ENCODE peak calls at places on chromosomes 2 and 18, in eight cellular contexts. One of them, this sample, is unnamed.

GRCh38 chr2:226652983-226653765 is 146.4 kb downstream of the IRS1 start:
- DNase-seq in neural crest cell: no peak
- DNase-seq in heart left ventricle: no peak
- DNase-seq in foreskin fibroblast: no peak
- DNase-seq in A549: no peak
- DNase-seq in nephron progenitor cell: no peak
- DNase-seq in CD4-positive, alpha-beta T cell: no peak
- DNase-seq in endothelial cell: no peak
- DNase-seq in this sample: no peak

GRCh38 chr2:21317131-21317530 is 193.4 kb downstream of the TDRD15 start:
- DNase-seq in neural crest cell: peak
- DNase-seq in heart left ventricle: peak
- DNase-seq in foreskin fibroblast: no peak
- DNase-seq in A549: peak
- DNase-seq in nephron progenitor cell: peak
- DNase-seq in CD4-positive, alpha-beta T cell: no peak
- DNase-seq in endothelial cell: peak
- DNase-seq in this sample: no peak

GRCh38 chr18:58937204-58937603 is 72.5 kb downstream of the ZNF532 start:
- DNase-seq in neural crest cell: no peak
- DNase-seq in heart left ventricle: no peak
- DNase-seq in foreskin fibroblast: peak
- DNase-seq in A549: no peak
- DNase-seq in nephron progenitor cell: no peak
- DNase-seq in CD4-positive, alpha-beta T cell: no peak
- DNase-seq in endothelial cell: no peak
- DNase-seq in this sample: no peak

GRCh38 chr2:5868891-5869400 is 176.8 kb downstream of the SOX11 start:
- DNase-seq in neural crest cell: no peak
- DNase-seq in heart left ventricle: peak
- DNase-seq in foreskin fibroblast: no peak
- DNase-seq in A549: no peak
- DNase-seq in nephron progenitor cell: no peak
- DNase-seq in CD4-positive, alpha-beta T cell: no peak
- DNase-seq in endothelial cell: no peak
- DNase-seq in this sample: no peak

GRCh38 chr18:22348521-22349316 is 69.0 kb downstream of the CTAGE1 start:
- DNase-seq in neural crest cell: no peak
- DNase-seq in heart left ventricle: peak
- DNase-seq in foreskin fibroblast: peak
- DNase-seq in A549: no peak
- DNase-seq in nephron progenitor cell: peak
- DNase-seq in CD4-positive, alpha-beta T cell: no peak
- DNase-seq in endothelial cell: peak
- DNase-seq in this sample: no peak

GRCh38 chr2:105254520-105255210 is 13.1 kb downstream of the GPR45 start:
- DNase-seq in neural crest cell: no peak
- DNase-seq in heart left ventricle: no peak
- DNase-seq in foreskin fibroblast: no peak
- DNase-seq in A549: no peak
- DNase-seq in nephron progenitor cell: no peak
- DNase-seq in CD4-positive, alpha-beta T cell: no peak
- DNase-seq in endothelial cell: no peak
- DNase-seq in this sample: no peak

GRCh38 chr18:56431551-56431950 is 206.8 kb downstream of the TXNL1 start:
- DNase-seq in neural crest cell: no peak
- DNase-seq in heart left ventricle: no peak
- DNase-seq in foreskin fibroblast: no peak
- DNase-seq in A549: no peak
- DNase-seq in nephron progenitor cell: no peak
- DNase-seq in CD4-positive, alpha-beta T cell: no peak
- DNase-seq in endothelial cell: no peak
- DNase-seq in this sample: no peak

GRCh38 chr18:48657446-48658120 is 118.8 kb downstream of the CTIF start:
- DNase-seq in neural crest cell: no peak
- DNase-seq in heart left ventricle: no peak
- DNase-seq in foreskin fibroblast: peak
- DNase-seq in A549: no peak
- DNase-seq in nephron progenitor cell: no peak
- DNase-seq in CD4-positive, alpha-beta T cell: no peak
- DNase-seq in endothelial cell: no peak
- DNase-seq in this sample: no peak

GRCh38 chr2:144493027-144493809 is 26.7 kb downstream of the ZEB2 start:
- DNase-seq in neural crest cell: no peak
- DNase-seq in heart left ventricle: no peak
- DNase-seq in foreskin fibroblast: no peak
- DNase-seq in A549: no peak
- DNase-seq in nephron progenitor cell: no peak
- DNase-seq in CD4-positive, alpha-beta T cell: no peak
- DNase-seq in endothelial cell: no peak
- DNase-seq in this sample: no peak

GRCh38 chr2:98334439-98335078 is 11.7 kb upstream of the CNGA3 start:
- DNase-seq in neural crest cell: no peak
- DNase-seq in heart left ventricle: no peak
- DNase-seq in foreskin fibroblast: peak
- DNase-seq in A549: peak
- DNase-seq in nephron progenitor cell: no peak
- DNase-seq in CD4-positive, alpha-beta T cell: no peak
- DNase-seq in endothelial cell: no peak
- DNase-seq in this sample: no peak

DNA sequence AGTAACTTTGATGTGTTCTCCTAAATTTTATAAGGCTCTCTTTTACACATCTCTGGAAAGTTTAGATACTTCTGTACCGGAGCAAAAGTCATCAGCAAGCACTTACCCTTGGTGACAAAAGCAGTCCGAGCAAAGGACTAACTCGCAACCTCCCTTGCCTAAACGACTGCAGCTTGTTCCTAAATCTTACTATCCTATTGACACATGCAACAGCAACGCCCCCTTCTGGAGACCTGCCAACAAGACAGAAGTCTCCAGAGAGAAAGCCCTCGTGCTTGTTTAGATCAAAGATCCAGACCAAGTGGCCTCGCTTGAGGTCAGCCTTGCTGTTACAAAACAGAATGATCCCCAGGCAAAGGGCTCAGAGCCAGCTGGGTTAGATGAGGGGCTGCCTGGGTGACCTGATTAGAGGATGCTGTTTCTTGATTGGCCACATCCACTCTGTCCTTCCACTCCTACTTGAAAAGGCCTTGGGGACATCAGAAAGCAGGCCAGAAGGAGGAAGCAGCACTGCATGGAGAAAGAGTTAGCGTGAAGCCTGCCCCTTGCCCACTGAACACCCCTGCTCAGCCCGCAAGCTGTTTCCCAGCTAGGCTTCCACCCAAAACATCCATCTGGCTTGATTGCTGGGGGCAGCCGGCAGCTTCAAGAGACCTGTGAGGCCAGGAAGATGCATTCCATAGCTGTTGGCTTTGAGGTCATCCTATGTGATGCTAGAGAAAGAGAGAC is 94.3 kb downstream of the HNRNPLL start:
- DNase-seq in neural crest cell: peak
- DNase-seq in heart left ventricle: peak
- DNase-seq in foreskin fibroblast: peak
- DNase-seq in A549: peak
- DNase-seq in nephron progenitor cell: peak
- DNase-seq in CD4-positive, alpha-beta T cell: peak
- DNase-seq in endothelial cell: peak
- DNase-seq in this sample: peak
- TF ChIP-seq CTCF in neural crest cell: peak
- TF ChIP-seq CTCF in heart left ventricle: peak
- TF ChIP-seq CTCF in foreskin fibroblast: no peak
- TF ChIP-seq CTCF in A549: peak
- TF ChIP-seq CTCF in nephron progenitor cell: peak
- TF ChIP-seq CTCF in CD4-positive, alpha-beta T cell: peak
- TF ChIP-seq CTCF in endothelial cell: peak
- TF ChIP-seq CTCF in this sample: no peak

GRCh38 chr2:113275556-113276215 is 3.0 kb downstream of the PAX8 start:
- DNase-seq in neural crest cell: no peak
- DNase-seq in heart left ventricle: no peak
- DNase-seq in foreskin fibroblast: no peak
- DNase-seq in A549: no peak
- DNase-seq in nephron progenitor cell: peak
- DNase-seq in CD4-positive, alpha-beta T cell: no peak
- DNase-seq in endothelial cell: no peak
- DNase-seq in this sample: no peak

GRCh38 chr2:113276216-113276905 is 2.4 kb downstream of the PAX8 start:
- DNase-seq in neural crest cell: no peak
- DNase-seq in heart left ventricle: no peak
- DNase-seq in foreskin fibroblast: peak
- DNase-seq in A549: no peak
- DNase-seq in nephron progenitor cell: no peak
- DNase-seq in CD4-positive, alpha-beta T cell: no peak
- DNase-seq in endothelial cell: no peak
- DNase-seq in this sample: no peak

GRCh38 chr2:113274427-113274826 is 4.3 kb downstream of the PAX8 start:
- DNase-seq in neural crest cell: no peak
- DNase-seq in heart left ventricle: no peak
- DNase-seq in foreskin fibroblast: no peak
- DNase-seq in A549: no peak
- DNase-seq in nephron progenitor cell: no peak
- DNase-seq in CD4-positive, alpha-beta T cell: no peak
- DNase-seq in endothelial cell: no peak
- DNase-seq in this sample: no peak

GRCh38 chr2:113272463-113272862 is 6.3 kb downstream of the PAX8 start:
- DNase-seq in neural crest cell: no peak
- DNase-seq in heart left ventricle: no peak
- DNase-seq in foreskin fibroblast: no peak
- DNase-seq in A549: no peak
- DNase-seq in nephron progenitor cell: no peak
- DNase-seq in CD4-positive, alpha-beta T cell: no peak
- DNase-seq in endothelial cell: no peak
- DNase-seq in this sample: no peak

DNA sequence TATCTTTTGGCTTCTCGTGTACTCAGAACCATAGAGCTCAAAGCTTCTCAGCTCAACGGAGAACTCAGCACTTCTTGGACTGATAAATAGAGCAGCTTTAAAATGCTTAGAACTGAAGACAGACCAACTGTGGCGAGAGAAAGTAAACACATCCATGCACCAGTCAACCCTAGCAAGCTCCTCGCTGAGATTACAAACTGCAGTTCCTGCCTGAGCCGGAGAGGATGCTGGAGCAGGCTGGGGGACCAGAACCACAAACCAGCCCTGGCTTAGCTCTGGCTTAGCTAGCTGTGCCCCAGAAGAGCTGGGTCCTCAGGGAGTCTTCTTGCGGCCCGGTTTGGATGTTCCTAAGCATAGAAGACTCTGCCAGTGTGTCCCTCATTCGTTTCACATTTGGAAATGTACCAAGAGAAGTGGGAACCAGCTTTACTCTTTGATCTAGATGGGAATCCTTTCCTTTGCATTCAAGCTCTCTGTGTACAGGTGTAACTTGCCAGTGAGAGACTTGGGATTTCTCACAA is 5.6 kb downstream of the PAX8 start:
- DNase-seq in neural crest cell: peak
- DNase-seq in heart left ventricle: no peak
- DNase-seq in foreskin fibroblast: peak
- DNase-seq in A549: peak
- DNase-seq in nephron progenitor cell: peak
- DNase-seq in CD4-positive, alpha-beta T cell: no peak
- DNase-seq in endothelial cell: peak
- DNase-seq in this sample: no peak
- TF ChIP-seq CTCF in neural crest cell: no peak
- TF ChIP-seq CTCF in heart left ventricle: no peak
- TF ChIP-seq CTCF in foreskin fibroblast: no peak
- TF ChIP-seq CTCF in A549: no peak
- TF ChIP-seq CTCF in nephron progenitor cell: peak
- TF ChIP-seq CTCF in CD4-positive, alpha-beta T cell: no peak
- TF ChIP-seq CTCF in endothelial cell: no peak
- TF ChIP-seq CTCF in this sample: no peak

DNA sequence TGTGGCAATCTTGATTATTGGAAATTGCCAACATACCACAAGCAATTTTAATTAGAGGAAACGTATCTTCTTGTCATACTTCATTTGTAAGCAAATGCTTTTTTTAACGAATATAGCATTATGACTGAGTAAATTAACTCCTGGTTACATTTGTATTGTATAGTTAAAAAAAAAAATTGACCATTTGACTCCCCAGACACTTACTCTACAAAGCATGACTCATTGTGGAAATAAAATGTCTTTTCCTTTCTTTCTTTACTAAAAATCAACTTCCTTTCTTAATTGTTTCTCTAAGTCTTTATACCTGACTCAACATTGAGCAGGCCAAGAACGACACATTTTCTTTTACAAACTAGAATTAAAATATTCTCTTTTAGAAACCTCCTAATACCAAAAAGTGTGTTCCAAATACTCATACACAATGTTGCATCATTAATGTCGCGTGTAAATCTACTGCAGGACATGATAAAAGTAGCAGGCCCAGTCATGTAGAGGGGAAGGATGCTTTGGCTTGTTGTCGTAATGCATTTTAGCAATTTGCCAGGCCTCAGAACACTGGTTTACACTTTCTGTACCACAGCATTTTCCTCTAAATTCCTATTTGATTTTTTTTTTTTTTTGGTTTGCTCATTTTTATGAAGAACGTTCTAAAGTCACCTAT is 349.6 kb upstream of the KCNH7 start:
- DNase-seq in neural crest cell: no peak
- DNase-seq in heart left ventricle: no peak
- DNase-seq in foreskin fibroblast: no peak
- DNase-seq in A549: no peak
- DNase-seq in nephron progenitor cell: no peak
- DNase-seq in CD4-positive, alpha-beta T cell: no peak
- DNase-seq in endothelial cell: no peak
- DNase-seq in this sample: no peak
- TF ChIP-seq CTCF in neural crest cell: no peak
- TF ChIP-seq CTCF in heart left ventricle: no peak
- TF ChIP-seq CTCF in foreskin fibroblast: no peak
- TF ChIP-seq CTCF in A549: no peak
- TF ChIP-seq CTCF in nephron progenitor cell: no peak
- TF ChIP-seq CTCF in CD4-positive, alpha-beta T cell: no peak
- TF ChIP-seq CTCF in endothelial cell: no peak
- TF ChIP-seq CTCF in this sample: no peak

DNA sequence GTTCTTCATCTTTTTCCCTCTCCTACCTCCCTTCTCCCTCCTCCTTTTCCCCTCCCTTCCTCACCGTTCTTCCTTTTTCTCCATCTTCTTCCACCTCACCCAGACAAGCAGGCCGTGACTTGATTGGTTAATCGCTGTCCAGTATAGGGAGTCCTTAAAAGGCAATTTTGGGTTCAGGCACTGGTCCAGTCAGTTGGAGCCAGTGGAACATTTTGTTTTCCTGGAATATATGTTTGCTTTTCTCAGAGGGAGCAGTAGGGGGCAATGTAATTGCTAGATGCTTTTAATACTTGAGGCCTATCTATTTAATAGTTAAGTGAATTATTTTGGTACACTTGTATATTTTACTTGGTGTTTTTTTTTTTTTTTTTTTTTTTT is 15.0 kb downstream of the ELAC1 start:
- DNase-seq in neural crest cell: no peak
- DNase-seq in heart left ventricle: no peak
- DNase-seq in foreskin fibroblast: peak
- DNase-seq in A549: no peak
- DNase-seq in nephron progenitor cell: no peak
- DNase-seq in CD4-positive, alpha-beta T cell: no peak
- DNase-seq in endothelial cell: no peak
- DNase-seq in this sample: no peak
- TF ChIP-seq CTCF in neural crest cell: no peak
- TF ChIP-seq CTCF in heart left ventricle: no peak
- TF ChIP-seq CTCF in foreskin fibroblast: peak
- TF ChIP-seq CTCF in A549: no peak
- TF ChIP-seq CTCF in nephron progenitor cell: no peak
- TF ChIP-seq CTCF in CD4-positive, alpha-beta T cell: no peak
- TF ChIP-seq CTCF in endothelial cell: peak
- TF ChIP-seq CTCF in this sample: no peak